ENCODE peak calls at places on chromosomes 2 and 18, in nine cellular contexts. B is cardiac fibroblast, Y is astrocyte of the spinal cord, L is cardiac muscle cell, Z is GM12865, X is stomach, U is GM23338, A is WERI-Rb-1, T is fibroblast of pulmonary artery. S is an unnamed sample.

GRCh38 chr2:74290466-74291216 is 52.6 kb downstream of the SLC4A5 start:
- DNase-seq in B (no peak), Y (no peak), L (peak), Z (peak), X (peak), U (no peak), A (no peak), T (no peak), S (no peak)

GRCh38 chr18:80133124-80133523 is 24.1 kb downstream of the ADNP2 start:
- DNase-seq in B (no peak), Y (no peak), L (no peak), Z (no peak), X (no peak), U (no peak), A (no peak), T (no peak), S (no peak)

GRCh38 chr2:11775384-11775783 is 29.0 kb downstream of the LPIN1 start:
- DNase-seq in B (no peak), Y (peak), L (no peak), Z (peak), X (no peak), U (no peak), A (no peak), T (no peak), S (no peak)

GRCh38 chr2:196163285-196163684 is 8.1 kb downstream of the STK17B start:
- DNase-seq in B (no peak), Y (no peak), L (no peak), Z (no peak), X (no peak), U (no peak), A (no peak), T (no peak), S (no peak)

GRCh38 chr2:237209885-237210284 is 124.2 kb downstream of the COPS8 start:
- DNase-seq in B (no peak), Y (no peak), L (no peak), Z (no peak), X (no peak), U (no peak), A (no peak), T (no peak), S (no peak)

GRCh38 chr18:46343940-46344372 is 239.8 kb downstream of the HAUS1 start:
- DNase-seq in B (no peak), Y (no peak), L (no peak), Z (peak), X (no peak), U (peak), A (no peak), T (no peak), S (no peak)

GRCh38 chr18:31275722-31276463 is 42.1 kb upstream of the DSG1 start:
- DNase-seq in B (peak), Y (peak), L (no peak), Z (peak), X (no peak), U (no peak), A (no peak), T (peak), S (no peak)

GRCh38 chr2:9069496-9069991 is 66.1 kb upstream of the MBOAT2 start:
- DNase-seq in B (no peak), Y (no peak), L (no peak), Z (no peak), X (no peak), U (no peak), A (no peak), T (no peak), S (no peak)

GRCh38 chr2:179461367-179461886 is 196.8 kb upstream of the SESTD1 start:
- DNase-seq in B (no peak), Y (no peak), L (no peak), Z (no peak), X (no peak), U (no peak), A (no peak), T (no peak), S (no peak)

GRCh38 chr2:127576433-127577207 is 41.1 kb downstream of the MYO7B start:
- DNase-seq in B (peak), Y (peak), L (peak), Z (no peak), X (peak), U (peak), A (no peak), T (peak), S (peak)

GRCh38 chr2:104853401-104853925 is 452 bp upstream of the POU3F3 start:
- DNase-seq in B (no peak), Y (no peak), L (no peak), Z (no peak), X (no peak), U (no peak), A (no peak), T (no peak), S (no peak)
- H3K4me3 ChIP-seq in B (no peak), Y (peak), L (peak), Z (no peak), X (peak), U (peak), A (no peak), T (no peak), S (peak)

DNA sequence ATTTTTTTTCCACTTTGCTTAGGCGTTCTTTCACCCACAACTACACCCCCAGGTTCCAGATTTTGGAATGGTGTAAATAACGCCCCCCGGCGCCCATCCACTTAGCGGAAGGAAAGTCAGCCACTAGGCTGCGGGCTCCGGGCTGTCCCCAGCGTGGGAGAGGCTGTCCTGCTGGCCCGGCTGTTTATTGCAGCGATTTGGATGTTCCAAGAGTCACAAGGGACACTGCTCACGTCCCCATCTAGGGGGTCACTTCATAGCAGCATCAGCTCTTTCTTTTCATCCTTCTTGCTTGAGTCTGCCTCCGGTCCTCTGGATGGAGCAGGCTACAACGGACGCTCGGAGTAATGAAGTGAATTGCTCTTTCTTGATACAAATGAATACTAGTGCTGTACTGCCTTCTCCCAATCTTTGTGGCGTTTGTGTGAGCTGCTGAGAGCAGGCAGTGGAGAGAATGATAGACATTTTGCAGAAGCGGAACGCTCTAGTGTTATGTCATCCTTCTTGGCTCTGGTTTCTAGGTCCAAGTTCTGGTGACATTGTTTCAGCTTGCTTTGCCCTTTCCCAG is 50.7 kb upstream of the PAIP2B start:
- DNase-seq in B (peak), Y (peak), L (peak), Z (peak), X (no peak), U (peak), A (peak), T (peak), S (peak)
- TF ChIP-seq CTCF in B (peak), Y (peak), L (peak), Z (no peak), X (no peak), U (peak), A (peak), T (peak), S (peak)

DNA sequence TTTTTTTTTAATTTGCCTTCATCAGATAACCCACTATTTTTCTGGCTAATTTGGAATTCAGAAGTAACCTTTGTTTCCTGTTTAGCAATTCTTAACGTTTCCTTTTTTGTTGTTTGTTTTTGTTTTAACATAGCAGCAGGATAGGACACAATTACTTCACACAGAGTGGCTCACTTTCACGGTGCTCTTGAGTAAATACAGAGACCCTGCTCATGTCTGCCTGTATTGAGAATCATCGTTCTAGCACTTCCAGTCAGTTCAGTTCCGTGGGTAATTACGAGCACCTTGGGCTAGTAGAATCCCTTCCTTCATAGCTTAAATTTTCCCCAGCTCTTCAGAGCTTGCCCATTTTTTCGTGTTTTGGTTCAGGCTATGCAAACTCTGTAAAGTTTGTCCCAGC is 1225.4 kb upstream of the LRRTM1 start:
- DNase-seq in B (no peak), Y (no peak), L (no peak), Z (no peak), X (no peak), U (peak), A (no peak), T (no peak), S (no peak)
- H3K4me3 ChIP-seq in B (no peak), Y (no peak), L (no peak), Z (no peak), X (no peak), U (no peak), A (no peak), T (no peak), S (no peak)

DNA sequence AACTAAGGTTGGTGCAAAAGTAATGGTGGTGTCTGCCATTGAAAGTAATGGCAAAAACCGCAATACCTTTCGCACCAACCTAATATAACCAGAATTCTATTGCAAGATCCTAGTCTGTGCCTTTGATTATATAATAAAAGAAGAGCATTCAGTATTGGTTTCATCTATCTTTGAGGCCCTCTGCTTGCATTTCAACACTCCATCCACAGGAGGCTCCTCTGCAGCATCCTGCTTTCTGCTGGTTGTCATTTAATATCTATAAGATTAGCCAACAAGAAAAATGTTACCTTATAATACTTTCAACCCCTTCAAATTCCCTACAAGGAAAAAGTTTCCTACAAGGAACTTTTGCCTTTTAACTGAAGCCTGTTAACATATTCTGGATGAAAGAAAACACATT is 139.2 kb downstream of the CDCA7 start:
- DNase-seq in B (no peak), Y (no peak), L (no peak), Z (no peak), X (no peak), U (peak), A (no peak), T (no peak), S (no peak)
- TF ChIP-seq CTCF in B (no peak), Y (peak), L (no peak), Z (no peak), X (no peak), U (no peak), A (no peak), T (no peak), S (peak)

GRCh38 chr18:22951823-22952222 is 18.7 kb downstream of the RBBP8 start:
- DNase-seq in B (no peak), Y (no peak), L (no peak), Z (no peak), X (no peak), U (no peak), A (no peak), T (no peak), S (no peak)
- H3K4me3 ChIP-seq in B (no peak), Y (no peak), L (no peak), Z (no peak), X (no peak), U (peak), A (no peak), T (no peak), S (no peak)

GRCh38 chr2:129813404-129813803 is 166.1 kb upstream of the RAB6C start:
- DNase-seq in B (no peak), Y (no peak), L (no peak), Z (no peak), X (no peak), U (peak), A (no peak), T (no peak), S (no peak)
- TF ChIP-seq CTCF in B (no peak), Y (no peak), L (peak), Z (peak), X (no peak), U (peak), A (peak), T (no peak), S (no peak)

DNA sequence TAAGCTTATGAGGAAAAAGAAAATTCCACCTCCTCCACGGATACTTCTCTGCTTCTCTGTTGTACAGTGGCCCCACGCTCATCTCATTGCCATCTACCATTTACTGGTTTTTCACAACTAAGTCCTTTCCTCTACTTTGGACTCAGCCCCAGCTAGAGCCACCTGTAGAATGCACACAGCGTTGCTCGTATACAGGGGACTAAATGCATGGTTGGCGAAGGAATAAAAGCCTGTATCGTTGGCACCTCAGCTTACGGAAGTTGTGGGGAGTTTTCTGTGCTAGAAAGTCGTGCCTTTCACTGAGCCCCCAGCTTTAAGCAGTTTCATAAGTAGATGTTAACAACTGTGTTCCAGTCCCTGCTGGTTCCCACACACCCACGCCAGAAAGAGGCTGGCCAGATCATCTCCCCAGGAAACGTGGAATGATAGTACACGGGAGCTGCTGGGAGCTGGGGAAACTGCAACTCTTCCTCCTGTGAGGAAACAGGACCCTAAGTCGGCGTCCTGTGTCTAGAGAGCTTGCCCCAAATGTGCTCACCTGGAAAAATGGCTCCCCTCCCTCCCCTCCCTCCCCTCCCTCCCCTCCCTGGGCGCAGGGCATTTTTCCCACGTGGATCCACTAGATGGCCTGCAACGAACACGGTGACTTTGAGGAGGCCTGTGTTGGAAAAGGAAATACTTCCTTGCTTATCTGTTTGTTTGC is 43.7 kb upstream of the RFX8 start:
- DNase-seq in B (peak), Y (peak), L (peak), Z (no peak), X (peak), U (peak), A (peak), T (peak), S (peak)
- H3K4me3 ChIP-seq in B (no peak), Y (no peak), L (no peak), Z (no peak), X (no peak), U (no peak), A (peak), T (peak), S (no peak)

DNA sequence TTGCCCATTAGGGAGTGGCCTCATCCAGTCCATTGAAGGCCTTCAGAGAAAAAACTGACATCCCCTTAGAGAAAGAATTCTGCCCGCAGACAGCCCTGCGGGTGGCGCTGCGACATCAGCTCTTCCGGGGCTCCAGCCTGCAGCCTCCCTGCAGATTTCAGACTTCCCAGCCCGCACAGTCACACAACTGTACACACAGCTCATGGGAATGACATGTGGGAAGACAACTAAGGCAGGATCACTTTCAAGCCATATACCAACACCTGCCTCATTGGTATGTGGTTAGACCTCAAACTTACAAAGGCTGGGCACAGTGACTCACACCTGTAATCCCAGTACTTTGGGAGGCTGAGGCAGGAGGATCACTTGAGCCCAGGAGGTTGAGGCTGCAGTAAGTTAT is 24.8 kb upstream of the TUBB6 start:
- DNase-seq in B (peak), Y (peak), L (peak), Z (no peak), X (no peak), U (peak), A (no peak), T (peak), S (peak)
- TF ChIP-seq CTCF in B (peak), Y (peak), L (peak), Z (peak), X (no peak), U (peak), A (peak), T (peak), S (peak)

S was measured in brain microvascular endothelial cell.